ENCODE peak calls at places on chromosomes 6 and 20, in ten cellular contexts. A is iPS DF 6.9, C is left cardiac atrium, P is A172, U is ovary, H is T-helper 2 cell, B is GM23248, R is NCI-H1436 treated with DMSO at 0.1 percent for 48 hours, Q is WTC11, V is nephron progenitor cell. W is an unnamed sample.
A peak's percentile ranks its signal among the peaks of the same experiment; 100 is the strongest.

GRCh38 chr6:39144804-39145203 is 29.8 kb upstream of the SAYSD1 start:
- DNase-seq in A (no peak), C (no peak), P (no peak), U (no peak), H (no peak), B (no peak), R (no peak), Q (no peak), V (no peak), W (no peak)

GRCh38 chr6:148758492-148758891 is 11.7 kb downstream of the UST start:
- DNase-seq in A (no peak), C (no peak), P (no peak), U (no peak), H (no peak), B (no peak), R (no peak), Q (no peak), V (no peak), W (no peak)

GRCh38 chr20:40467014-40467413 is 222.0 kb downstream of the MAFB start:
- DNase-seq in A (no peak), C (peak; percentile 32), P (no peak), U (no peak), H (no peak), B (no peak), R (no peak), Q (no peak), V (no peak), W (no peak)

GRCh38 chr6:7628479-7628878 is 38.5 kb downstream of the SNRNP48 start:
- DNase-seq in A (no peak), C (no peak), P (no peak), U (no peak), H (no peak), B (peak; percentile 87), R (no peak), Q (no peak), V (no peak), W (no peak)

GRCh38 chr6:22006795-22007194 is 290.0 kb downstream of the PRL start:
- DNase-seq in A (no peak), C (no peak), P (no peak), U (no peak), H (no peak), B (no peak), R (no peak), Q (no peak), V (no peak), W (no peak)

GRCh38 chr6:169780571-169781091 is 29.2 kb downstream of the ERMARD start:
- DNase-seq in A (no peak), C (no peak), P (no peak), U (no peak), H (no peak), B (no peak), R (no peak), Q (no peak), V (no peak), W (no peak)

GRCh38 chr6:68873236-68873635 is 238.2 kb downstream of the ADGRB3 start:
- DNase-seq in A (no peak), C (no peak), P (no peak), U (no peak), H (no peak), B (no peak), R (no peak), Q (no peak), V (no peak), W (no peak)

GRCh38 chr6:63635165-63635562 is 438 bp upstream of the PHF3 start:
- DNase-seq in A (no peak), C (no peak), P (no peak), U (peak; percentile 19), H (no peak), B (no peak), R (no peak), Q (no peak), V (no peak), W (no peak)

GRCh38 chr6:92377137-92377536 is 1042.2 kb downstream of the EPHA7 start:
- DNase-seq in A (no peak), C (no peak), P (no peak), U (no peak), H (no peak), B (no peak), R (no peak), Q (no peak), V (no peak), W (no peak)

GRCh38 chr6:26550250-26550993 is 12.3 kb downstream of the HMGN4 start:
- DNase-seq in A (no peak), C (peak; percentile 79), P (no peak), U (peak; percentile 69), H (peak; percentile 28), B (peak; percentile 75), R (peak; percentile 39), Q (peak; percentile 90), V (peak; percentile 81), W (peak; percentile 96)

GRCh38 chr6:2819115-2819514 is 22.5 kb downstream of the SERPINB1 start:
- DNase-seq in A (no peak), C (no peak), P (no peak), U (no peak), H (no peak), B (no peak), R (no peak), Q (no peak), V (no peak), W (no peak)

GRCh38 chr6:53929340-53930120 is 134.7 kb downstream of the LRRC1 start:
- DNase-seq in A (no peak), C (no peak), P (no peak), U (no peak), H (no peak), B (no peak), R (no peak), Q (no peak), V (no peak), W (no peak)

GRCh38 chr6:20655317-20655716 is 121.1 kb downstream of the CDKAL1 start:
- DNase-seq in A (no peak), C (no peak), P (no peak), U (no peak), H (no peak), B (peak; percentile 8), R (no peak), Q (no peak), V (no peak), W (no peak)

W was measured in ELF-1.